ENCODE peak calls at places on chromosomes 12 and 14, in nine cellular contexts. A is ACHN; C is retina; X is AG09309; O is stimulated activated CD4-positive, alpha-beta T cell treated with anti-CD3 and anti-CD28 coated beads, Interleukin-4, amount 100 ng/mL, for 24 hours; W is hepatocyte; I is NCI-H2081; K is activated CD4-positive, alpha-beta T cell treated with anti-CD3 and anti-CD28 coated beads for 36 hours; Z is dermis blood vessel endothelial cell. T is an unnamed sample.
A peak's percentile ranks its signal among the peaks of the same experiment; 100 is the strongest.

GRCh38 chr12:123850246-123851134 is 88.4 kb downstream of the DNAH10 start:
- DNase-seq in I (no peak), O (no peak), C (no peak), W (no peak), X (no peak), A (no peak), K (no peak), Z (no peak), T (no peak)

GRCh38 chr14:75752086-75752485 is 91.0 kb downstream of the TTLL5 start:
- DNase-seq in W (no peak), K (no peak), Z (no peak), X (no peak), I (no peak), O (no peak), C (no peak), A (no peak), T (no peak)

GRCh38 chr14:81137316-81137715 is 83.4 kb downstream of the GTF2A1 start:
- DNase-seq in X (peak; percentile 31), O (no peak), I (no peak), Z (no peak), W (no peak), C (no peak), A (peak; percentile 75), K (no peak), T (no peak)

GRCh38 chr12:124938606-124939427 is 24.4 kb upstream of the UBC start:
- DNase-seq in O (peak; percentile 64), A (peak; percentile 98), Z (peak; percentile 94), X (peak; percentile 74), I (no peak), C (no peak), W (peak; percentile 91), K (peak; percentile 80), T (peak; percentile 95)

GRCh38 chr14:34075095-34075744 is 124.3 kb upstream of the EGLN3 start:
- DNase-seq in K (no peak), O (no peak), X (no peak), W (no peak), A (no peak), C (no peak), I (no peak), Z (no peak), T (no peak)

GRCh38 chr12:28040251-28040650 is 67.7 kb upstream of the PTHLH start:
- DNase-seq in C (no peak), X (no peak), A (no peak), Z (no peak), K (no peak), I (no peak), O (no peak), W (no peak), T (no peak)

GRCh38 chr12:53982616-53983579 is 2.0 kb upstream of the HOXC10 start:
- DNase-seq in X (no peak), I (no peak), W (no peak), C (no peak), K (no peak), Z (no peak), A (no peak), O (no peak), T (no peak)

GRCh38 chr12:27015730-27016076 is 1.5 kb upstream of the TM7SF3 start:
- DNase-seq in A (peak; percentile 75), C (peak; percentile 31), I (peak; percentile 46), X (no peak), Z (peak; percentile 64), W (peak; percentile 21), K (no peak), O (no peak), T (no peak)

GRCh38 chr14:95730126-95730525 is 16.2 kb upstream of the TCL1A start:
- DNase-seq in X (no peak), A (no peak), O (no peak), W (no peak), C (no peak), K (no peak), Z (no peak), I (no peak), T (no peak)

GRCh38 chr12:52139579-52140062 is 52.2 kb downstream of the KRT80 start:
- DNase-seq in O (peak; percentile 48), C (no peak), A (peak; percentile 64), K (peak; percentile 70), X (no peak), Z (peak; percentile 43), I (peak; percentile 88), W (peak; percentile 71), T (no peak)

GRCh38 chr14:93112891-93113677 is 2.6 kb downstream of the ITPK1 start:
- DNase-seq in C (peak; percentile 76), I (peak; percentile 80), W (peak; percentile 93), K (peak; percentile 89), A (peak; percentile 80), X (peak; percentile 61), Z (peak; percentile 89), O (peak; percentile 80), T (peak; percentile 84)

GRCh38 chr12:11174022-11174421 is 3.0 kb downstream of the SMIM10L1 start:
- DNase-seq in K (no peak), C (no peak), I (peak; percentile 45), O (no peak), X (no peak), A (no peak), Z (peak; percentile 17), W (no peak), T (no peak)

GRCh38 chr12:2358986-2359658 is 306.3 kb downstream of the CACNA1C start:
- DNase-seq in W (no peak), C (no peak), K (no peak), I (no peak), A (no peak), X (no peak), Z (no peak), O (no peak), T (no peak)

GRCh38 chr12:49716546-49716945 is 9.3 kb upstream of the FMNL3 start:
- DNase-seq in C (no peak), X (no peak), O (no peak), I (no peak), Z (no peak), K (no peak), A (no peak), W (no peak), T (no peak)

GRCh38 chr14:31251028-31251958 is 43.7 kb upstream of the HECTD1 start:
- DNase-seq in Z (no peak), O (no peak), I (no peak), C (no peak), K (no peak), X (no peak), A (no peak), W (no peak), T (no peak)

GRCh38 chr12:51729331-51729730 is 119.2 kb downstream of the FIGNL2 start:
- DNase-seq in W (no peak), X (no peak), O (no peak), C (no peak), A (no peak), I (no peak), Z (no peak), K (no peak), T (no peak)

GRCh38 chr12:14911131-14911530 is 25.5 kb upstream of the MGP start:
- DNase-seq in C (no peak), A (no peak), Z (no peak), X (no peak), W (no peak), I (no peak), K (no peak), O (no peak), T (no peak)

GRCh38 chr14:24388474-24389179 is 10.2 kb upstream of the NYNRIN start:
- DNase-seq in A (no peak), I (no peak), C (no peak), K (no peak), O (no peak), W (no peak), X (no peak), Z (no peak), T (no peak)

GRCh38 chr14:103142903-103143302 is 19.6 kb downstream of the TNFAIP2 start:
- DNase-seq in K (no peak), W (no peak), I (no peak), O (no peak), X (no peak), C (no peak), Z (no peak), A (no peak), T (no peak)

GRCh38 chr12:117468016-117468415 is 106.6 kb upstream of the NOS1 start:
- DNase-seq in O (no peak), A (no peak), Z (no peak), X (no peak), K (no peak), W (no peak), C (no peak), I (peak; percentile 51), T (no peak)

GRCh38 chr12:78519422-78519821 is 345.2 kb upstream of the SYT1 start:
- DNase-seq in C (no peak), Z (no peak), O (no peak), K (no peak), W (no peak), I (no peak), A (no peak), X (no peak), T (no peak)

GRCh38 chr12:112870267-112870980 is 36.3 kb upstream of the OAS1 start:
- DNase-seq in I (no peak), W (no peak), O (no peak), X (no peak), Z (no peak), C (no peak), A (no peak), K (no peak), T (no peak)

GRCh38 chr12:104975621-104976343 is 10.3 kb upstream of the NOPCHAP1 start:
- DNase-seq in O (no peak), W (no peak), X (no peak), I (no peak), K (no peak), Z (no peak), C (no peak), A (no peak), T (no peak)

GRCh38 chr12:33588082-33588712 is 148.6 kb upstream of the SYT10 start:
- DNase-seq in O (no peak), W (peak; percentile 39), A (no peak), K (no peak), X (no peak), C (no peak), Z (no peak), I (no peak), T (no peak)